ENCODE peak calls at places on chromosomes 2 and 18, in seven cellular contexts. E, S, C, X, Y, V and K are unnamed samples.

GRCh38 chr2:131006561-131006960 is 86.7 kb downstream of the FAM168B start:
- DNase-seq in E (no peak), S (no peak), C (no peak), X (no peak), Y (no peak), V (no peak), K (no peak)

GRCh38 chr2:216348909-216349308 is 23.4 kb downstream of the MARCHF4 start:
- DNase-seq in E (no peak), S (no peak), C (no peak), X (no peak), Y (no peak), V (no peak), K (no peak)

GRCh38 chr2:62197609-62198236 is 1.8 kb downstream of the B3GNT2 start:
- DNase-seq in E (no peak), S (peak), C (no peak), X (no peak), Y (no peak), V (no peak), K (no peak)

GRCh38 chr18:1075310-1075709 is 170.6 kb downstream of the ADCYAP1 start:
- DNase-seq in E (no peak), S (no peak), C (no peak), X (peak), Y (no peak), V (no peak), K (no peak)

GRCh38 chr2:69216535-69217332 is 170.3 kb downstream of the GFPT1 start:
- DNase-seq in E (no peak), S (peak), C (no peak), X (no peak), Y (no peak), V (no peak), K (peak)

GRCh38 chr2:65227471-65228248 is at the start of gene ACTR2:
- DNase-seq in E (peak), S (peak), C (peak), X (peak), Y (peak), V (peak), K (peak)

GRCh38 chr2:150781142-150781541 is 293.7 kb upstream of the RND3 start:
- DNase-seq in E (no peak), S (no peak), C (no peak), X (no peak), Y (no peak), V (no peak), K (no peak)

GRCh38 chr18:3554091-3554601 is 104.2 kb downstream of the TGIF1 start:
- DNase-seq in E (no peak), S (no peak), C (no peak), X (no peak), Y (no peak), V (no peak), K (no peak)

GRCh38 chr18:3485153-3486149 is 35.5 kb downstream of the TGIF1 start:
- DNase-seq in E (no peak), S (no peak), C (no peak), X (no peak), Y (peak), V (no peak), K (no peak)

GRCh38 chr18:596288-596881 is 403 bp upstream of the CLUL1 start:
- DNase-seq in E (no peak), S (no peak), C (no peak), X (peak), Y (peak), V (no peak), K (no peak)